ENCODE peak calls at places on chromosomes 6 and 20, in ten cellular contexts. D is HS-27A; A is body of pancreas; V is astrocyte of the spinal cord; S is T1000; Y is foreskin fibroblast; F is activated CD4-positive, alpha-beta memory T cell treated with anti-CD3 and anti-CD28 coated beads, Interleukin-2, amount 10 ng/mL, durations not matched to agents 7 days and 5 days; O is lower lobe of right lung; G is T-cell; P is neural crest cell. Z is an unnamed sample.

GRCh38 chr6:29696147-29697129 is 15.5 kb upstream of the ZFP57 start:
- DNase-seq in D (no peak), A (no peak), V (no peak), S (no peak), Y (peak; percentile 39), F (no peak), O (no peak), G (no peak), P (no peak), Z (no peak)

GRCh38 chr20:46211331-46211722 is 93.2 kb downstream of the CD40 start:
- DNase-seq in D (no peak), A (no peak), V (no peak), S (no peak), Y (no peak), F (no peak), O (no peak), G (no peak), P (no peak), Z (peak; percentile 55)

GRCh38 chr6:23659125-23659524 is 466.9 kb upstream of the NRSN1 start:
- DNase-seq in D (no peak), A (no peak), V (peak; percentile 14), S (no peak), Y (peak; percentile 21), F (no peak), O (no peak), G (no peak), P (peak; percentile 32), Z (peak; percentile 52)

GRCh38 chr6:87274660-87275273 is 47.6 kb upstream of the SMIM8 start:
- DNase-seq in D (no peak), A (no peak), V (peak; percentile 77), S (no peak), Y (peak; percentile 75), F (no peak), O (no peak), G (no peak), P (no peak), Z (no peak)

GRCh38 chr6:46203388-46203787 is 32.6 kb upstream of the ENPP5 start:
- DNase-seq in D (no peak), A (no peak), V (no peak), S (no peak), Y (peak; percentile 14), F (no peak), O (no peak), G (no peak), P (no peak), Z (no peak)

GRCh38 chr6:36350681-36351091 is 14.0 kb upstream of the BNIP5 start:
- DNase-seq in D (peak; percentile 84), A (peak; percentile 46), V (peak; percentile 87), S (no peak), Y (no peak), F (no peak), O (no peak), G (no peak), P (no peak), Z (no peak)

GRCh38 chr6:2465336-2465735 is 219.9 kb upstream of the GMDS start:
- DNase-seq in D (no peak), A (no peak), V (no peak), S (no peak), Y (no peak), F (no peak), O (no peak), G (no peak), P (no peak), Z (no peak)

GRCh38 chr20:49277786-49278035 is 146 bp downstream of the ZNFX1 start:
- DNase-seq in D (no peak), A (no peak), V (no peak), S (no peak), Y (no peak), F (no peak), O (no peak), G (no peak), P (no peak), Z (no peak)

GRCh38 chr6:90370493-90370959 is 73.9 kb upstream of the BACH2 start:
- DNase-seq in D (no peak), A (no peak), V (no peak), S (no peak), Y (peak; percentile 30), F (no peak), O (no peak), G (no peak), P (no peak), Z (no peak)

GRCh38 chr20:62368629-62369507 is 1.8 kb upstream of the LAMA5 start:
- DNase-seq in D (no peak), A (no peak), V (peak; percentile 57), S (peak; percentile 49), Y (peak; percentile 87), F (no peak), O (no peak), G (no peak), P (peak; percentile 58), Z (peak; percentile 89)

GRCh38 chr20:47814632-47815415 is 29.5 kb upstream of the SULF2 start:
- DNase-seq in D (no peak), A (no peak), V (no peak), S (no peak), Y (no peak), F (no peak), O (no peak), G (no peak), P (no peak), Z (no peak)

GRCh38 chr6:132247381-132248159 is 153.7 kb downstream of the MOXD1 start:
- DNase-seq in D (no peak), A (no peak), V (peak; percentile 36), S (no peak), Y (peak; percentile 67), F (no peak), O (no peak), G (no peak), P (no peak), Z (no peak)

GRCh38 chr6:85404497-85405174 is 45.2 kb upstream of the NT5E start:
- DNase-seq in D (peak; percentile 82), A (peak; percentile 52), V (peak; percentile 95), S (peak; percentile 74), Y (peak; percentile 97), F (no peak), O (no peak), G (no peak), P (no peak), Z (no peak)

GRCh38 chr6:7697820-7698623 is 27.9 kb upstream of the BMP6 start:
- DNase-seq in D (peak; percentile 45), A (peak; percentile 49), V (peak; percentile 91), S (peak; percentile 17), Y (peak; percentile 93), F (no peak), O (no peak), G (no peak), P (no peak), Z (no peak)

Z was measured in SK-N-SH.